ENCODE peak calls at places on chromosomes 5 and 9, in five cellular contexts. Q, E, M, X and O are unnamed samples.
A peak's percentile ranks its signal among the peaks of the same experiment; 100 is the strongest.

GRCh38 chr9:976258-976804 is at the start of gene DMRT3:
- DNase-seq in M (no peak), X (no peak), E (no peak), Q (no peak), O (no peak)

GRCh38 chr9:109001275-109001676 is 12.0 kb downstream of the CTNNAL1 start:
- DNase-seq in X (no peak), E (no peak), M (peak; percentile 64), Q (no peak), O (no peak)

GRCh38 chr9:123475407-123475806 is 119.4 kb downstream of the CRB2 start:
- DNase-seq in Q (no peak), X (no peak), M (no peak), E (no peak), O (no peak)

GRCh38 chr5:10533218-10533617 is 30.7 kb upstream of the ANKRD33B start:
- DNase-seq in E (no peak), X (no peak), Q (no peak), M (no peak), O (no peak)

GRCh38 chr9:89317282-89317681 is 1.0 kb upstream of the SECISBP2 start:
- DNase-seq in E (no peak), X (no peak), Q (no peak), M (no peak), O (no peak)

GRCh38 chr5:40841068-40841805 is at the start of gene CARD6:
- DNase-seq in M (peak; percentile 71), E (no peak), Q (no peak), X (no peak), O (no peak)

GRCh38 chr9:93305497-93306020 is 121.6 kb downstream of the WNK2 start:
- DNase-seq in X (peak; percentile 8), M (no peak), E (no peak), Q (no peak), O (no peak)

GRCh38 chr9:137664676-137665075 is 45.9 kb downstream of the EHMT1 start:
- DNase-seq in M (no peak), Q (no peak), E (no peak), X (no peak), O (no peak)

GRCh38 chr5:107424461-107424860 is 246.3 kb downstream of the EFNA5 start:
- DNase-seq in E (no peak), Q (no peak), X (no peak), M (peak; percentile 12), O (no peak)

GRCh38 chr9:136251264-136252115 is 5.9 kb upstream of the QSOX2 start:
- DNase-seq in M (no peak), Q (no peak), E (no peak), X (no peak), O (no peak)

GRCh38 chr5:75640395-75640794 is 29.1 kb downstream of the ANKDD1B start:
- DNase-seq in Q (no peak), E (no peak), X (no peak), M (peak; percentile 96), O (no peak)

GRCh38 chr9:113653746-113654604 is 190.4 kb downstream of the RGS3 start:
- DNase-seq in M (no peak), X (no peak), E (no peak), Q (no peak), O (no peak)

GRCh38 chr9:37554318-37554717 is 21.9 kb downstream of the FBXO10 start:
- DNase-seq in X (no peak), Q (no peak), M (no peak), E (no peak), O (no peak)

GRCh38 chr9:116843863-116844620 is 156.9 kb downstream of the TRIM32 start:
- DNase-seq in Q (no peak), E (no peak), X (no peak), M (no peak), O (no peak)

GRCh38 chr9:76215066-76215465 is 179.2 kb downstream of the RFK start:
- DNase-seq in Q (no peak), X (no peak), M (peak; percentile 82), E (no peak), O (no peak)

GRCh38 chr9:125888220-125888619 is 141.0 kb downstream of the PBX3 start:
- DNase-seq in M (no peak), X (no peak), E (no peak), Q (no peak), O (no peak)

GRCh38 chr9:124551472-124552339 is 44.5 kb upstream of the NR5A1 start:
- DNase-seq in M (peak; percentile 56), Q (no peak), X (no peak), E (peak; percentile 68), O (peak; percentile 15)

GRCh38 chr5:27328480-27328879 is 290.1 kb upstream of the CDH9 start:
- DNase-seq in E (no peak), M (peak; percentile 81), Q (no peak), X (no peak), O (no peak)